ENCODE peak calls at places on chromosomes 5 and 9, in six cellular contexts. D, Q, C, V, L and J are unnamed samples.

GRCh38 chr5:116865651-116866050 is 291.0 kb upstream of the SEMA6A start:
- DNase-seq in D (no peak), Q (no peak), C (no peak), V (no peak), L (no peak), J (no peak)

GRCh38 chr5:125685771-125686170 is 737.4 kb upstream of the GRAMD2B start:
- DNase-seq in D (no peak), Q (no peak), C (no peak), V (no peak), L (no peak), J (no peak)

GRCh38 chr5:1152156-1152555 is 40.3 kb upstream of the SLC12A7 start:
- DNase-seq in D (no peak), Q (no peak), C (no peak), V (no peak), L (no peak), J (no peak)

GRCh38 chr5:82662340-82662739 is 384.2 kb upstream of the RPS23 start:
- DNase-seq in D (no peak), Q (no peak), C (no peak), V (no peak), L (no peak), J (no peak)

GRCh38 chr5:62790348-62790747 is 211.7 kb downstream of the LRRC70 start:
- DNase-seq in D (no peak), Q (no peak), C (no peak), V (no peak), L (no peak), J (no peak)

GRCh38 chr9:72140582-72140981 is 8.7 kb upstream of the GDA start:
- DNase-seq in D (no peak), Q (no peak), C (no peak), V (no peak), L (no peak), J (no peak)

GRCh38 chr5:59893436-59894227 is at the start of gene PDE4D:
- DNase-seq in D (peak), Q (peak), C (peak), V (no peak), L (no peak), J (no peak)

GRCh38 chr9:113875917-113876805 is at the start of gene ZNF618:
- DNase-seq in D (peak), Q (no peak), C (no peak), V (no peak), L (no peak), J (no peak)

GRCh38 chr9:15277400-15278137 is 29.4 kb downstream of the TTC39B start:
- DNase-seq in D (peak), Q (peak), C (peak), V (no peak), L (no peak), J (no peak)

GRCh38 chr9:135297716-135298075 is 181.9 kb upstream of the PPP1R26 start:
- DNase-seq in D (no peak), Q (no peak), C (no peak), V (peak), L (no peak), J (no peak)

GRCh38 chr5:15499528-15500325 is at the start of gene FBXL7:
- DNase-seq in D (peak), Q (peak), C (no peak), V (peak), L (no peak), J (no peak)

GRCh38 chr5:139461698-139462097 is 845 bp downstream of the ECSCR start:
- DNase-seq in D (peak), Q (peak), C (no peak), V (no peak), L (no peak), J (no peak)

GRCh38 chr9:89278997-89279739 is 31.8 kb upstream of the CKS2 start:
- DNase-seq in D (peak), Q (peak), C (peak), V (no peak), L (no peak), J (no peak)

GRCh38 chr9:136952354-136952855 is 332 bp downstream of the LCN12 start:
- DNase-seq in D (no peak), Q (no peak), C (no peak), V (no peak), L (no peak), J (no peak)

GRCh38 chr9:35478871-35479270 is 11.0 kb upstream of the RUSC2 start:
- DNase-seq in D (no peak), Q (no peak), C (no peak), V (no peak), L (no peak), J (no peak)

GRCh38 chr5:123033157-123033671 is 3.3 kb downstream of the PPIC start:
- DNase-seq in D (no peak), Q (no peak), C (no peak), V (no peak), L (no peak), J (no peak)

GRCh38 chr5:17304282-17304681 is 86.9 kb downstream of the BASP1 start:
- DNase-seq in D (no peak), Q (no peak), C (no peak), V (no peak), L (no peak), J (no peak)

GRCh38 chr5:97854871-97855762 is 672.1 kb upstream of the RIOK2 start:
- DNase-seq in D (peak), Q (no peak), C (no peak), V (no peak), L (no peak), J (no peak)

GRCh38 chr9:935348-935965 is 41.0 kb upstream of the DMRT3 start:
- DNase-seq in D (no peak), Q (peak), C (no peak), V (no peak), L (no peak), J (no peak)

GRCh38 chr9:136171801-136172411 is 33.0 kb downstream of the LHX3 start:
- DNase-seq in D (no peak), Q (no peak), C (no peak), V (no peak), L (no peak), J (no peak)

GRCh38 chr5:36305571-36306326 is 4.0 kb upstream of the RANBP3L start:
- DNase-seq in D (peak), Q (no peak), C (peak), V (peak), L (no peak), J (no peak)

GRCh38 chr9:89881431-89881830 is 276.6 kb downstream of the GADD45G start:
- DNase-seq in D (no peak), Q (no peak), C (no peak), V (no peak), L (no peak), J (no peak)

GRCh38 chr5:17365756-17366155 is 132.3 kb upstream of the TAF11L2 start:
- DNase-seq in D (no peak), Q (peak), C (no peak), V (no peak), L (no peak), J (no peak)

GRCh38 chr5:180977852-180978251 is 10.8 kb upstream of the BTNL3 start:
- DNase-seq in D (no peak), Q (no peak), C (no peak), V (no peak), L (no peak), J (no peak)

GRCh38 chr9:112671256-112671655 is 46.7 kb downstream of the INIP start:
- DNase-seq in D (no peak), Q (no peak), C (no peak), V (no peak), L (no peak), J (no peak)

GRCh38 chr5:86008293-86008692 is 609.4 kb upstream of the COX7C start:
- DNase-seq in D (no peak), Q (no peak), C (no peak), V (no peak), L (no peak), J (no peak)

GRCh38 chr9:113492343-113493079 is 29.0 kb downstream of the RGS3 start:
- DNase-seq in D (no peak), Q (no peak), C (no peak), V (no peak), L (no peak), J (no peak)

GRCh38 chr9:121331992-121332685 is 37.9 kb downstream of the STOM start:
- DNase-seq in D (no peak), Q (peak), C (no peak), V (no peak), L (no peak), J (no peak)

GRCh38 chr5:124519396-124519795 is 227.0 kb downstream of the ZNF608 start:
- DNase-seq in D (peak), Q (peak), C (peak), V (no peak), L (no peak), J (no peak)